ENCODE peak calls at places on chromosomes 3 and 15, in five cellular contexts. H, V, A, T and X are unnamed samples.

GRCh38 chr3:71442648-71443047 is 140.9 kb downstream of the FOXP1 start:
- DNase-seq in T (no peak), A (no peak), H (no peak), V (no peak), X (no peak)

GRCh38 chr3:11534783-11535081 is 109.0 kb downstream of the VGLL4 start:
- DNase-seq in H (no peak), A (no peak), V (no peak), T (no peak), X (no peak)

GRCh38 chr15:56537881-56538280 is 72.9 kb upstream of the MNS1 start:
- DNase-seq in A (no peak), H (no peak), T (no peak), V (no peak), X (no peak)

GRCh38 chr3:165895919-165896318 is 58.7 kb upstream of the BCHE start:
- DNase-seq in A (no peak), V (no peak), T (peak), H (peak), X (no peak)

GRCh38 chr15:65079580-65079979 is 3.0 kb downstream of the KBTBD13 start:
- DNase-seq in H (no peak), V (no peak), A (no peak), T (no peak), X (no peak)

GRCh38 chr3:100268986-100269385 is 8.2 kb downstream of the TBC1D23 start:
- DNase-seq in V (no peak), A (no peak), T (no peak), H (no peak), X (no peak)

GRCh38 chr3:42159706-42160472 is 68.7 kb downstream of the TRAK1 start:
- DNase-seq in H (peak), T (no peak), A (peak), V (no peak), X (peak)

GRCh38 chr15:98292442-98293240 is 332.1 kb downstream of the ARRDC4 start:
- DNase-seq in H (peak), V (no peak), A (peak), T (no peak), X (peak)

GRCh38 chr3:151329368-151329767 is at the start of gene P2RY13:
- DNase-seq in A (no peak), T (no peak), H (no peak), V (no peak), X (no peak)

GRCh38 chr3:69292959-69293574 is 92.8 kb downstream of the FRMD4B start:
- DNase-seq in T (no peak), V (no peak), H (no peak), A (peak), X (no peak)

GRCh38 chr15:45546789-45547188 is 24.2 kb upstream of the SLC30A4 start:
- DNase-seq in H (no peak), T (no peak), V (no peak), A (no peak), X (no peak)

GRCh38 chr3:187039723-187040414 is 99.4 kb downstream of the RPL39L start:
- DNase-seq in H (no peak), A (no peak), T (no peak), V (no peak), X (no peak)

GRCh38 chr15:71080705-71081104 is 34.6 kb upstream of the THSD4 start:
- DNase-seq in A (no peak), H (no peak), V (no peak), T (no peak), X (no peak)

GRCh38 chr15:63615935-63616334 is 18.7 kb downstream of the FBXL22 start:
- DNase-seq in A (no peak), V (no peak), H (no peak), T (no peak), X (no peak)

GRCh38 chr3:196400331-196400730 is 31.9 kb downstream of the UBXN7 start:
- DNase-seq in H (no peak), A (no peak), V (no peak), T (no peak), X (no peak)

GRCh38 chr3:151283907-151284461 is 5.6 kb upstream of the P2RY14 start:
- DNase-seq in T (no peak), H (no peak), A (peak), V (no peak), X (peak)

GRCh38 chr3:51391566-51392300 is 648 bp downstream of the RBM15B start:
- DNase-seq in V (no peak), T (no peak), H (peak), A (no peak), X (no peak)

GRCh38 chr15:66129561-66129960 is 124.0 kb downstream of the MEGF11 start:
- DNase-seq in A (no peak), T (no peak), V (no peak), H (no peak), X (no peak)